ENCODE peak calls at places on chromosome 22, in six cellular contexts. Z, P, I, H, J and Q are unnamed samples.

GRCh38 chr22:35140879-35141745 is 75.2 kb downstream of the ISX start:
- DNase-seq in Z (no peak), P (no peak), I (peak), H (peak), J (no peak), Q (peak)

GRCh38 chr22:46280063-46280817 is 12.4 kb downstream of the TTC38 start:
- DNase-seq in Z (no peak), P (no peak), I (no peak), H (no peak), J (no peak), Q (no peak)

GRCh38 chr22:46159777-46160176 is 9.5 kb downstream of the PPARA start:
- DNase-seq in Z (no peak), P (no peak), I (no peak), H (no peak), J (no peak), Q (no peak)

GRCh38 chr22:28750471-28750881 is 8.6 kb downstream of the HSCB start:
- DNase-seq in Z (peak), P (no peak), I (no peak), H (no peak), J (no peak), Q (no peak)

GRCh38 chr22:22210375-22210774 is 34.2 kb upstream of the VPREB1 start:
- DNase-seq in Z (peak), P (no peak), I (no peak), H (no peak), J (no peak), Q (no peak)

GRCh38 chr22:39097098-39098020 is at the start of gene APOBEC3H:
- DNase-seq in Z (no peak), P (no peak), I (no peak), H (no peak), J (peak), Q (no peak)

GRCh38 chr22:19522190-19522880 is 1.9 kb downstream of the CLDN5 start:
- DNase-seq in Z (no peak), P (no peak), I (no peak), H (peak), J (no peak), Q (peak)

GRCh38 chr22:39234867-39235687 is 9.7 kb downstream of the PDGFB start:
- DNase-seq in Z (no peak), P (no peak), I (no peak), H (no peak), J (no peak), Q (no peak)

GRCh38 chr22:32754413-32755041 is 47.0 kb upstream of the TIMP3 start:
- DNase-seq in Z (peak), P (peak), I (no peak), H (no peak), J (peak), Q (no peak)

GRCh38 chr22:21926728-21927127 is 25.9 kb downstream of the PPM1F start:
- DNase-seq in Z (no peak), P (no peak), I (no peak), H (no peak), J (no peak), Q (no peak)

GRCh38 chr22:39098026-39098425 is 982 bp downstream of the APOBEC3H start:
- DNase-seq in Z (no peak), P (no peak), I (no peak), H (peak), J (no peak), Q (peak)

GRCh38 chr22:45226681-45227186 is 14.0 kb downstream of the KIAA0930 start:
- DNase-seq in Z (no peak), P (peak), I (no peak), H (peak), J (no peak), Q (no peak)

GRCh38 chr22:44172370-44173108 is 8.2 kb upstream of the PARVG start:
- DNase-seq in Z (no peak), P (peak), I (no peak), H (no peak), J (no peak), Q (no peak)

GRCh38 chr22:41360126-41360525 is 21.6 kb upstream of the TEF start:
- DNase-seq in Z (no peak), P (no peak), I (no peak), H (peak), J (no peak), Q (peak)

GRCh38 chr22:21865041-21865440 is 2.4 kb downstream of the MAPK1 start:
- DNase-seq in Z (peak), P (peak), I (no peak), H (no peak), J (peak), Q (peak)

GRCh38 chr22:48185656-48186055 is 1423.2 kb downstream of the TBC1D22A start:
- DNase-seq in Z (no peak), P (no peak), I (no peak), H (peak), J (no peak), Q (peak)

GRCh38 chr22:47333625-47334024 is 571.2 kb downstream of the TBC1D22A start:
- DNase-seq in Z (peak), P (no peak), I (no peak), H (no peak), J (no peak), Q (no peak)

DNA sequence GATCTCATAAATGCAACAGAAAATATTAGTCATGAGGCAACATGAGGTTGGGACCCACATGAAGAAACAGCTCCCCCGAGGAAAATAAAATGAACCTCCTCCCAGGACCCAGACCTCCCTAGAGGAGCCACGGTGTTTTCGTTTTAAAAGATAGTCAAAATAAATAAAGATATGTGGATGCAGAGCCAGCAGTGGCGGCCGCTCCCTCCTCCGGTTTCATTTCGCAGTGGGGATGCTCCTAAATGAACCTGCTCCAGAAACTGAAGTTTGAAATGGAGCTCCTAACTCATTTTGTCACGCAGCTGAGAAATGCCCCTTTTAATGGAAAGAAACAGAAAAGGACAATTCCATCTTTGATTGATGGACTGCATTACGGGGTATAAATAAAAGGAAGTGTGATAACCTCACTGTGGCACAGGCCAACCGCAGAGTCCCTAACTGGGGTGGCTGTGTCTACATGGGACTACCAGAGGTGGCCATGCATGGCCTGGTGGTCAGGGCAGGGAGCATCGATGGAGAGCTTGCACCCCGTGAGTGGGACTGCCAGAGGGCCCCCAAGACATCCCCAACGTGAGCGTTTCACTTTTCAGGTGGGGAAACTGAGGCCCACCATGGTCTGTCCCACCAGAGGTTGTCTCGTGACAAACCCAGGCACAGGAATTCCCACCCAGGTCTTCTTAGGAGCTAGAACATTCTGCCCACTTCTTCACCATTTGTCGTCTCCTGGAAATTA is 426.6 kb downstream of the BRD1 start:
- DNase-seq in Z (no peak), P (no peak), I (no peak), H (peak), J (no peak), Q (no peak)
- H3K9ac ChIP-seq in Z (no peak), P (no peak), I (no peak), H (no peak), J (no peak), Q (no peak)

GRCh38 chr22:17265649-17266248 is 46.5 kb upstream of the ADA2 start:
- DNase-seq in Z (no peak), P (no peak), I (no peak), H (no peak), J (no peak), Q (no peak)
- H2BK5ac ChIP-seq in Z (no peak), P (no peak), I (peak), H (no peak), J (no peak), Q (peak)

GRCh38 chr22:23280356-23281052 is 100.2 kb downstream of the BCR start:
- DNase-seq in Z (no peak), P (no peak), I (no peak), H (no peak), J (no peak), Q (no peak)
- H3K9ac ChIP-seq in Z (no peak), P (no peak), I (peak), H (no peak), J (peak), Q (no peak)

DNA sequence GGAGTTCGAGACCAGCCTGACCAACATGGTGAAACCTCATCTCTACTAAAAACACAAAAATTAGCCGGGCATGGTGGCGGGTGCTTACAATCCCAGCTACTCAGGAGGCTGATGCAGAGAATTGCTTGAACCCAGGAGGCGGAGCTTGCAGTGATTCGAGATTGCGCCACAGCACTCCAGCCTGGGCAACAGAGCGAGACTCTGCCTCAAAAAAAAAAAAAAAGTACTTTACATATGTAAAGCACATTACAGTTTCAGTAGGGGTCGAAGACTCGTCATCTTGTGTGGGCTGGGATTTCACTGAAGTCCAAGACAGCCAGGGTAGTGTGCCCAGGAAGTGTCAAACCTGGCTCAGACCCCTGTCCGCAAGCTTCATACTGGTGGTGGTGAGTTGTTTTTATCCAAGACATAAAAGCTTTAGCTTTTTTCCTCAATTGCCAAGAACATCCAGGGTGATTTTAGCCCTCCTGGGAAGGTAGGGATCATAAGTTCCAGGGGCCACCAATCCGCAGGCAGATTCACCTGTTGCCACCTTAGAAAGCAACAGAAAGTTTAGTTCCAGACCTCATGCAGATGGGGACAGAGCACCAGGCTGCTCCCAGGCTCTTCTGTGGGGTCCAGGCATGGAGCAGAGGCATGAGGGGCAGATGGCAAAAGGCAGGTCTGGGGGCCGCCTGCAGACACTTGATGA is 21.6 kb upstream of the ADORA2A start:
- DNase-seq in Z (no peak), P (no peak), I (no peak), H (no peak), J (no peak), Q (no peak)
- H2BK5ac ChIP-seq in Z (no peak), P (no peak), I (no peak), H (no peak), J (no peak), Q (no peak)

GRCh38 chr22:49933236-49933921 is 14.9 kb downstream of the CRELD2 start:
- DNase-seq in Z (no peak), P (no peak), I (no peak), H (no peak), J (no peak), Q (no peak)
- H3K9ac ChIP-seq in Z (no peak), P (no peak), I (peak), H (no peak), J (no peak), Q (no peak)

GRCh38 chr22:30372915-30373314 is 14.3 kb downstream of the RNF215 start:
- DNase-seq in Z (no peak), P (no peak), I (no peak), H (no peak), J (no peak), Q (no peak)
- H2BK5ac ChIP-seq in Z (no peak), P (no peak), I (no peak), H (no peak), J (no peak), Q (no peak)

DNA sequence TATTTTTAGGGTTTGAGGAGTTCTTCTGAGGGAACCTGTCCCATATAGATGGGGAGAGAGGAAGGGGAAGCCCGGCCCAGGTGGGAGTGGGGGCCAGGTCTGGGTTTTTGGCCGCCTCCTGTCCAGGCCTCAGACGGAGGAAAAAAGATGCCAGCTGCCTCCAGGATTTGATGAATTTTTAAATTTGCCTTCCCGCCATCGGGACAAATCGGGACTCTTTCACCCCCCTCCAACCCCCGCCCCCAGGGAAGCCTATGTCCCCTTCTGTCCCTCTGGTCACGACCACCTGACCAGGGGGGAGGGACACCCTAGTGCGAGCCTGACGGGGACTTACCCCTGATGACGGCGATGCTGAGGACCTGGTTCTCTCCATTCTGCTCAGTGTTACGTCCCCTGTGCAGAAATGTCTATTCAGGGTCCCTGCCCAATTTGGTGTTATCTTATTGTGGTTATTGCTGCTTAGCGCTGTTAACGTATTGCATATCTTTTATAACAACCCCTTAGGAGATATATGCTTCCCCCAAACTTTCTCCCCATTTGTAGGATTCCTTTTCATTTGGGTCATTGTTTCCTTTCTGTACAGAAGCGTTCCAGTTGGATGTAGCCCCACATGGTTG is 115.9 kb upstream of the GRK3 start:
- DNase-seq in Z (peak), P (peak), I (no peak), H (no peak), J (peak), Q (no peak)
- H3K9ac ChIP-seq in Z (peak), P (peak), I (peak), H (peak), J (peak), Q (peak)

GRCh38 chr22:37243402-37244113 is 511 bp downstream of the RAC2 start:
- DNase-seq in Z (no peak), P (no peak), I (no peak), H (no peak), J (no peak), Q (no peak)

GRCh38 chr22:37244922-37245722 is 1.1 kb upstream of the RAC2 start:
- DNase-seq in Z (no peak), P (no peak), I (no peak), H (no peak), J (no peak), Q (no peak)

GRCh38 chr22:37242395-37242918 is 1.6 kb downstream of the RAC2 start:
- DNase-seq in Z (peak), P (peak), I (no peak), H (no peak), J (peak), Q (peak)

GRCh38 chr22:37245740-37246139 is 1.7 kb upstream of the RAC2 start:
- DNase-seq in Z (peak), P (no peak), I (no peak), H (no peak), J (no peak), Q (no peak)

GRCh38 chr22:37244114-37244921 is at the start of gene RAC2:
- DNase-seq in Z (peak), P (no peak), I (no peak), H (peak), J (peak), Q (peak)
- H2BK5ac ChIP-seq in Z (peak), P (no peak), I (peak), H (no peak), J (no peak), Q (no peak)

GRCh38 chr22:31495343-31495742 is 993 bp upstream of the SFI1 start:
- DNase-seq in Z (no peak), P (no peak), I (no peak), H (no peak), J (no peak), Q (no peak)
- H3K9ac ChIP-seq in Z (peak), P (no peak), I (no peak), H (no peak), J (peak), Q (no peak)

GRCh38 chr22:42635531-42635930 is 4.9 kb downstream of the ATP5MGL start:
- DNase-seq in Z (peak), P (peak), I (no peak), H (no peak), J (peak), Q (no peak)
- H2BK5ac ChIP-seq in Z (peak), P (no peak), I (no peak), H (no peak), J (no peak), Q (no peak)